ENCODE peak calls at places on chromosome 14, in ten cellular contexts. O is brain microvascular endothelial cell; P is foreskin fibroblast; M is Calu3; V is AG09319; F is MM.1S; D is PC-3; W is fibroblast of lung; Y is CD4-positive, alpha-beta T cell; R is GM13977. X is an unnamed sample.

GRCh38 chr14:67673451-67673850 is 981 bp downstream of the VTI1B start:
- DNase-seq in F (no peak), D (peak), W (peak), R (no peak), Y (no peak), O (peak), P (peak), V (no peak), M (no peak), X (no peak)

GRCh38 chr14:69363055-69363454 is 35.0 kb downstream of the ERH start:
- DNase-seq in O (peak), M (no peak), Y (no peak), R (no peak), F (no peak), V (peak), P (peak), W (peak), D (no peak), X (no peak)

GRCh38 chr14:66476964-66477363 is 9.2 kb upstream of the CCDC196 start:
- DNase-seq in V (no peak), M (no peak), W (peak), Y (no peak), P (peak), R (no peak), F (no peak), O (peak), D (peak), X (no peak)

GRCh38 chr14:104169765-104170113 is 31.4 kb downstream of the KIF26A start:
- DNase-seq in Y (no peak), V (no peak), D (no peak), O (no peak), F (no peak), W (no peak), M (no peak), P (no peak), R (no peak), X (no peak)

GRCh38 chr14:73239463-73240241 is 2.3 kb downstream of the PAPLN start:
- DNase-seq in D (peak), O (peak), P (peak), M (no peak), F (no peak), W (peak), V (no peak), R (peak), Y (no peak), X (peak)

GRCh38 chr14:62029569-62029924 is 267.3 kb downstream of the SNAPC1 start:
- DNase-seq in F (no peak), V (no peak), W (no peak), D (no peak), M (no peak), Y (no peak), P (no peak), O (no peak), R (peak), X (no peak)

GRCh38 chr14:73815849-73816816 is 35.5 kb upstream of the PTGR2 start:
- DNase-seq in V (no peak), W (peak), F (no peak), Y (no peak), P (no peak), O (no peak), R (no peak), M (no peak), D (no peak), X (no peak)

GRCh38 chr14:79136437-79137430 is 966.6 kb downstream of the NRXN3 start:
- DNase-seq in Y (no peak), D (no peak), P (no peak), R (no peak), V (no peak), F (no peak), W (peak), O (no peak), M (no peak), X (no peak)

GRCh38 chr14:102046337-102047278 is 40.2 kb downstream of the HSP90AA1 start:
- DNase-seq in O (no peak), R (no peak), D (peak), F (no peak), V (peak), W (peak), P (peak), Y (no peak), M (peak), X (no peak)

GRCh38 chr14:77086017-77086727 is 11.9 kb upstream of the CIPC start:
- DNase-seq in F (peak), P (no peak), O (peak), M (no peak), D (peak), Y (no peak), V (no peak), R (peak), W (peak), X (no peak)

GRCh38 chr14:28941758-28942157 is 175.2 kb downstream of the FOXG1 start:
- DNase-seq in O (no peak), M (no peak), P (no peak), Y (no peak), R (no peak), V (no peak), W (no peak), D (no peak), F (no peak), X (no peak)

GRCh38 chr14:64707661-64708060 is 3.4 kb downstream of the PLEKHG3 start:
- DNase-seq in D (peak), O (peak), Y (no peak), V (no peak), W (peak), M (peak), R (no peak), P (peak), F (no peak), X (no peak)

GRCh38 chr14:65299837-65300236 is 112.7 kb upstream of the FUT8 start:
- DNase-seq in V (no peak), M (no peak), W (no peak), P (no peak), O (no peak), R (no peak), Y (no peak), F (no peak), D (no peak), X (no peak)

GRCh38 chr14:77989441-77989891 is 180.7 kb upstream of the NRXN3 start:
- DNase-seq in F (no peak), D (no peak), O (no peak), R (no peak), V (no peak), M (no peak), P (no peak), W (peak), Y (no peak), X (no peak)

GRCh38 chr14:76867536-76868452 is 41.6 kb downstream of the LRRC74A start:
- DNase-seq in R (peak), P (no peak), F (no peak), D (no peak), V (no peak), M (no peak), Y (peak), O (no peak), W (no peak), X (peak)

GRCh38 chr14:85333313-85333712 is 196.6 kb upstream of the FLRT2 start:
- DNase-seq in R (no peak), M (no peak), D (peak), O (peak), Y (no peak), V (no peak), W (peak), P (peak), F (no peak), X (no peak)

GRCh38 chr14:37274652-37275051 is 76.9 kb downstream of the MIPOL1 start:
- DNase-seq in O (no peak), F (no peak), M (no peak), R (no peak), Y (no peak), D (no peak), W (no peak), V (no peak), P (no peak), X (no peak)

GRCh38 chr14:33647385-33647786 is 303.5 kb downstream of the EGLN3 start:
- DNase-seq in M (no peak), P (peak), V (peak), F (no peak), W (peak), R (no peak), Y (no peak), O (peak), D (peak), X (no peak)

GRCh38 chr14:38389666-38390065 is 133.8 kb upstream of the CLEC14A start:
- DNase-seq in W (peak), M (no peak), Y (no peak), O (no peak), V (peak), D (no peak), P (peak), F (no peak), R (no peak), X (no peak)

GRCh38 chr14:36662543-36663403 is 1.1 kb downstream of the PAX9 start:
- DNase-seq in P (peak), V (no peak), O (no peak), W (no peak), Y (no peak), M (no peak), F (no peak), D (peak), R (peak), X (no peak)

GRCh38 chr14:41568979-41569378 is 37.7 kb upstream of the LRFN5 start:
- DNase-seq in D (no peak), O (no peak), P (no peak), F (no peak), M (no peak), Y (no peak), W (no peak), R (no peak), V (no peak), X (no peak)

GRCh38 chr14:97262336-97262735 is 465.2 kb downstream of the VRK1 start:
- DNase-seq in M (no peak), V (no peak), F (no peak), Y (no peak), R (no peak), O (no peak), D (no peak), P (no peak), W (no peak), X (no peak)

GRCh38 chr14:95352481-95352880 is 32.8 kb upstream of the CLMN start:
- DNase-seq in M (no peak), O (no peak), Y (no peak), F (no peak), W (no peak), D (no peak), R (no peak), V (no peak), P (no peak), X (no peak)
- TF ChIP-seq CTCF in M (no peak), O (no peak), Y (no peak), F (no peak), W (no peak), D (no peak), R (no peak), V (no peak), P (no peak), X (no peak)

GRCh38 chr14:44372807-44373497 is 134.1 kb downstream of the FSCB start:
- DNase-seq in M (no peak), Y (no peak), P (no peak), F (no peak), O (no peak), W (no peak), D (peak), V (no peak), R (no peak), X (no peak)

GRCh38 chr14:44370727-44371126 is 136.4 kb downstream of the FSCB start:
- DNase-seq in P (no peak), F (no peak), W (no peak), M (no peak), O (no peak), Y (no peak), V (no peak), D (peak), R (no peak), X (no peak)

GRCh38 chr14:44374906-44375305 is 132.2 kb downstream of the FSCB start:
- DNase-seq in M (no peak), D (no peak), F (no peak), Y (no peak), P (no peak), W (no peak), R (no peak), O (no peak), V (no peak), X (no peak)

DNA sequence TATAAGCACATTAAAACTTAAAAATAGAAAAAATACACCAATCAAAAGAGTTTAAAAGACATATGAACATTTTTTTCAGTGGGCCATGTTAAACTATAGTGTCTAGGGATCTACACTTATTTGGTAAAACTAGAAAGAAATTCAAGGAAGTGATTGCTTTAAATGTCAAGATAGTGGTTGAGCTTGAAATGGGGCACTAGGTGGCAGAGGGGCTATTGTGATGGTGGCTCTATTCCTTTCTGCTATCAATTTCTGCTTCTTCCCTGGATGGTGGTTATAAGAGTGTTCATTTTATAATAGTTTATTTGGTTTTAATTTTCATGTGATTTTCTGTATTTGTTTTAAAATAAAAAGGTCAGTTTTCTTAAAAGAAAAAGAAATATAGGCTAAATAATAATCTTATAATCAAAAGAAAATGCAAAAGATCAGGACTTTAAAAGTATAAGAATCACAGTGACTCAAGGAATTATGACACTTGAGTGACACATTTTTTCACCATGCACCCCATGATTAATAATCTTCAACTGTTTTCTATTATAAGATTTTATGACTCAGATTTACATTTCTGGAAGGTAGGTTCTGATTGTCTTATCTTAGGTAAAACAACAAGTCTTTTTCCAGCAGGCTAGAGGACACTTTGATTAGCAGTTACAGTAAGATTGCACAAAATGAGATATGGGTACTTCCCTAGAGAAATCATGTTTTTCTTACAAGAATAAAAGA is 137.5 kb downstream of the FSCB start:
- DNase-seq in V (no peak), O (no peak), Y (no peak), W (no peak), R (no peak), M (no peak), P (no peak), F (no peak), D (peak), X (no peak)
- TF ChIP-seq CTCF in V (no peak), O (no peak), Y (no peak), W (no peak), R (no peak), M (no peak), P (no peak), F (no peak), D (peak), X (no peak)

GRCh38 chr14:80212025-80212402 is 710 bp upstream of the DIO2 start:
- DNase-seq in D (no peak), F (peak), R (peak), O (peak), M (no peak), Y (no peak), W (peak), P (peak), V (no peak), X (no peak)

GRCh38 chr14:80211143-80212024 is at the start of gene DIO2:
- DNase-seq in W (peak), R (no peak), F (no peak), P (peak), M (no peak), O (no peak), D (no peak), V (peak), Y (no peak), X (no peak)

GRCh38 chr14:80215756-80216581 is 4.7 kb upstream of the DIO2 start:
- DNase-seq in W (peak), F (no peak), V (no peak), P (no peak), M (no peak), D (peak), O (peak), R (no peak), Y (no peak), X (no peak)

GRCh38 chr14:80215081-80215480 is 3.8 kb upstream of the DIO2 start:
- DNase-seq in P (no peak), W (peak), O (no peak), Y (no peak), V (no peak), F (no peak), M (no peak), D (peak), R (no peak), X (no peak)

DNA sequence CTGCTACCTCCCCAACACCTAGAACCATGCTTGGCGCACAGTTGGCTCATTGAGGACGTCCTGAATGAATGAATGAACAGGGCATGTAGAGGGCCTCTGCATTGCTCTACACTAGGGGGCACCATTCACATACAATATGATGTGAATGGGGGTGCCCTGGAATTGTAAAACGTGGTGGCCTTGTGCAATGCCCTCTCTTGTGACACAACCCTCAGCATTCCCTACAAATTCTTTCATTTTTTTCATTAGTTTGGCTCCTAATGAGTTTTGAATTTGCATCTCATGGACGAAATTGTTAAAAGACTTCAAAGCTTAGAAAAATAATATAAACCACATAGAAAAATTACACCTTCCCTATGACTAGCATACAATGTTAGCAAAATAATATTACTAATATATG is 2.3 kb upstream of the DIO2 start:
- DNase-seq in O (peak), V (peak), Y (no peak), W (peak), P (peak), R (peak), M (peak), F (peak), D (peak), X (no peak)
- TF ChIP-seq CTCF in O (peak), V (peak), Y (no peak), W (peak), P (peak), R (peak), M (peak), F (peak), D (peak), X (no peak)

GRCh38 chr14:75453817-75454434 is 26.1 kb downstream of the JDP2 start:
- DNase-seq in O (no peak), Y (no peak), M (no peak), R (peak), V (no peak), W (no peak), F (peak), P (no peak), D (no peak), X (peak)
- TF ChIP-seq CTCF in O (peak), Y (peak), M (no peak), R (peak), V (no peak), W (no peak), F (peak), P (no peak), D (no peak), X (no peak)

DNA sequence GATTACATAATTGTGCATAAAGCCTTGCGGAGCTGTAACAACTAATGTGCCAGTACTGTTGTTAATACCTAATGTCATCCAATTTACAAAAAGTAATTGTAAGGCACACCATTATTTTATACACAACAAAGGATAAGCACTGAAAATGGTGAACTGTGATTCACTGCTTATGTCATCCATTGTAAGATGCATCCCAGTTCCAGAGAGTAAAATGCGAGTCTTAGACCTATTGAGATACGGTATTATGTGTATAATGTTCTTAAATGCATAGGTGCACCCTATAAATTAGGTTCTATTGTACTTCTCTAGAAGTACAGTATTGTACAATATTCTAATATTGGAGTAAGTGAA is 395 bp downstream of the PARP2 start:
- DNase-seq in V (no peak), D (peak), P (peak), M (no peak), Y (no peak), O (no peak), W (peak), R (no peak), F (no peak), X (no peak)
- TF ChIP-seq CTCF in V (no peak), D (no peak), P (no peak), M (no peak), Y (no peak), O (no peak), W (no peak), R (no peak), F (no peak), X (no peak)

GRCh38 chr14:54933006-54933405 is 30.4 kb upstream of the GCH1 start:
- DNase-seq in D (no peak), R (no peak), F (no peak), P (no peak), V (no peak), O (no peak), Y (no peak), W (no peak), M (no peak), X (no peak)

GRCh38 chr14:54931598-54932340 is 29.1 kb upstream of the GCH1 start:
- DNase-seq in D (no peak), O (no peak), R (no peak), V (no peak), Y (no peak), P (no peak), F (no peak), M (no peak), W (no peak), X (no peak)

GRCh38 chr14:54935100-54935499 is 32.5 kb upstream of the GCH1 start:
- DNase-seq in F (no peak), P (no peak), Y (no peak), V (no peak), D (no peak), R (no peak), W (no peak), M (no peak), O (no peak), X (no peak)

GRCh38 chr14:54935958-54936357 is 33.3 kb upstream of the GCH1 start:
- DNase-seq in D (no peak), O (peak), M (no peak), R (no peak), F (no peak), V (no peak), Y (no peak), P (peak), W (peak), X (no peak)
- TF ChIP-seq CTCF in D (no peak), O (no peak), M (no peak), R (no peak), F (no peak), V (no peak), Y (no peak), P (no peak), W (no peak), X (no peak)

GRCh38 chr14:74979442-74980397 is 23.0 kb upstream of the EIF2B2 start:
- DNase-seq in M (no peak), Y (no peak), O (no peak), P (peak), V (peak), D (peak), R (no peak), F (no peak), W (peak), X (no peak)
- TF ChIP-seq CTCF in M (no peak), Y (no peak), O (peak), P (peak), V (peak), D (no peak), R (no peak), F (no peak), W (peak), X (no peak)

DNA sequence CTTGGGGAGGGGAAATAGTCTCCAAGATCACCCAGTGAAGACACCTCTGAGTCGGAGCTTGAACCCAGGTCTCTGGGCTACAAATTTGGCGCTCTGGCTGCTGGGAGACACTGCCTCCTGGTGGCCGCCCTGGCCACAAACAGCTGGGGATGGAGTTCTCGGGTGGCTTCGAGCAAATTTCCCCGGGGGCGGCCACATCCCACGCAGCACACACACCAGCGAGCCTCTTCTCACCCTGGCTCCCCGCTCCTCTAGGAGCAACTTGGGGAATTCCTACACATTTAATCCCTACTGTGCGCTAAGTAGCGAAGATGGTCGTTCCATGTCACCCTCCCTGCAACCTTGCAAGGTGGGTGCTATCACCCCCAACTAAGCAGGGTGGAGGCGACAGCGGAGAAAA is 66.2 kb upstream of the BEGAIN start:
- DNase-seq in P (no peak), D (no peak), O (no peak), F (no peak), V (no peak), M (no peak), R (peak), W (no peak), Y (no peak), X (no peak)
- TF ChIP-seq CTCF in P (peak), D (peak), O (peak), F (peak), V (peak), M (peak), R (peak), W (peak), Y (peak), X (no peak)

DNA sequence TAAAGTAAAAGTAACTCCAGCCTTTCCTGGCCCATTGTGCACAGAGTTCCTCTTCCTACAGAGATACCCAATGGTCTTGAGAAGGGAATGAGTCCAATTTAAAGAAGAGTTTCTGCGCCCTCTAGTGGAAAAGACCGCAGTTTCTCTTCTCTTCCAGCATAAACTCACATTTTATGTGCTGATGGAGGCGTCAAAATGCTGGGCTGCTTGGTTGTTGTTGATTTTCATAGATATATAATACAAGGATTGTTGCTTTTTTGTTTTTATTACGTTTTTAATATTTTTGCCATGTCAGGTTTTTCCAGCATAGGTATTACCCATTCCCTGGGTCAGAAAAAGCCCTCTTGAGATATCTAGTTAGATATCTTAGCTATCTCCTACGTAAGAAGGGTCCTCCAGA is 356.9 kb upstream of the STXBP6 start:
- DNase-seq in V (no peak), P (peak), O (peak), M (peak), Y (no peak), D (peak), F (peak), W (peak), R (no peak), X (no peak)
- TF ChIP-seq CTCF in V (peak), P (peak), O (peak), M (peak), Y (no peak), D (peak), F (peak), W (peak), R (peak), X (no peak)

X was measured in activated B cell treated with CpG ODN at 0.5 μM for 24 hours.